ENCODE peak calls at places on chromosomes 7 and 10, in seven cellular contexts. I is GM23338, G is OCI-LY7, A is HCT116, Z is SK-N-SH, R is hepatocyte, M is PC-3. H is an unnamed sample. For H3K9me2, the result is how much of the 10 kb centered on the place peaks cover.

GRCh38 chr10:133475821-133476640 is 22.3 kb downstream of the SCART1 start:
- DNase-seq in I (no peak), G (peak), A (no peak), Z (peak), R (no peak), M (peak), H (no peak)

GRCh38 chr7:157408258-157409101 is 71.7 kb downstream of the DNAJB6 start:
- DNase-seq in I (no peak), G (no peak), A (no peak), Z (peak), R (no peak), M (no peak), H (no peak)

GRCh38 chr7:12801107-12801506 is 113.7 kb downstream of the ARL4A start:
- DNase-seq in I (no peak), G (no peak), A (peak), Z (no peak), R (peak), M (peak), H (peak)

GRCh38 chr7:30491417-30491816 is 12.8 kb upstream of the NOD1 start:
- DNase-seq in I (no peak), G (no peak), A (no peak), Z (no peak), R (no peak), M (no peak), H (no peak)

GRCh38 chr7:66033471-66034385 is 41.9 kb upstream of the ASL start:
- DNase-seq in I (no peak), G (no peak), A (no peak), Z (peak), R (no peak), M (no peak), H (no peak)

GRCh38 chr10:86648706-86649426 is 5.5 kb upstream of the OPN4 start:
- DNase-seq in I (no peak), G (no peak), A (no peak), Z (peak), R (peak), M (peak), H (peak)

GRCh38 chr10:43049081-43049551 is 27.8 kb upstream of the RET start:
- DNase-seq in I (no peak), G (no peak), A (no peak), Z (peak), R (no peak), M (no peak), H (no peak)

GRCh38 chr7:138727336-138728099 is 26.4 kb upstream of the SVOPL start:
- DNase-seq in I (no peak), G (no peak), A (no peak), Z (no peak), R (no peak), M (no peak), H (no peak)

GRCh38 chr7:64878684-64879083 is 24.4 kb upstream of the ZNF273 start:
- DNase-seq in I (no peak), G (no peak), A (no peak), Z (peak), R (no peak), M (no peak), H (no peak)

GRCh38 chr10:916716-917415 is 14.6 kb downstream of the LARP4B start:
- DNase-seq in I (no peak), G (no peak), A (no peak), Z (no peak), R (no peak), M (no peak), H (no peak)
- H3K9me2 ChIP-seq in I (under half), G (under half), A (under half), Z (under half), R (under half), M (under half), H (under half)

GRCh38 chr10:47164800-47165128 is 135.2 kb upstream of the GDF10 start:
- DNase-seq in I (no peak), G (no peak), A (no peak), Z (no peak), R (no peak), M (peak), H (no peak)

GRCh38 chr10:47165168-47165710 is 134.8 kb upstream of the GDF10 start:
- DNase-seq in I (no peak), G (no peak), A (no peak), Z (no peak), R (no peak), M (no peak), H (no peak)

GRCh38 chr10:47164126-47164799 is 135.7 kb upstream of the GDF10 start:
- DNase-seq in I (no peak), G (no peak), A (no peak), Z (no peak), R (no peak), M (peak), H (peak)

GRCh38 chr10:47166405-47166777 is 133.6 kb upstream of the GDF10 start:
- DNase-seq in I (no peak), G (no peak), A (no peak), Z (no peak), R (no peak), M (no peak), H (no peak)

DNA sequence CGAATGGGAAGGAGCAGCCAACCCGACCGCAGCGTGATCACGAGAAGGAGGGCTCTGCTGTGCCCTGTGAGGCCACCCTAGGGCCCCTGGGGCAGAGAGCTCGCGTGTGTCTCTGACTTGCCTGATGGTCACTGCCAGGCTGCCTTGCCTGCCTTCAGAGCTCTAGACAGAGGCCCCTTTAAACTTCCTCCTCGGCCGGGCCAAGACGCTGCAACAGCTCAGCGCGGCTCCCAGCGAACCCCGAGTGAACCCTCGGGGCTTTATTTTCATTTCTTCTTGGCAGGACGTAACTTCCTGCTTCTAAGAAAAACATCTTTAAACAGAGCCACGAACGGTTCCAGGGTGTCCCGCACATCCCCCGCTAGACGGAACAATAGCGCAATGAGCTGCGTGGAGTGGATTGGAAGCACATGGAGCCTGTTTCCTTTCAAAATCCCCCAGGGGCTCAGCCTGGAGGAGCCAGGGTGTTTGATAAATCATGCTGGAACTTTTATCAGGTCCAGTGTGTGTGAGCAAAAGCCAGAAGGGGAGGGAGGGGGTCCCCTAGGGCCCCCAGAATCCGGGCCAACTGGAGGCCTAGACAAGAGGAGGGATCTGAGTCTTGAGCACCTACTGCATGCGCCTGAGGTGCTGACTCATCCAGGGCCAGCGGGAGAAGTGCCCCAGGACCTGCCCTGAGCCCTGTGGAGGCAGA is 134.1 kb upstream of the GDF10 start:
- DNase-seq in I (no peak), G (no peak), A (no peak), Z (no peak), R (peak), M (no peak), H (no peak)
- TF ChIP-seq CTCF in I (no peak), G (no peak), A (no peak), Z (no peak), R (no peak), M (no peak), H (no peak)

DNA sequence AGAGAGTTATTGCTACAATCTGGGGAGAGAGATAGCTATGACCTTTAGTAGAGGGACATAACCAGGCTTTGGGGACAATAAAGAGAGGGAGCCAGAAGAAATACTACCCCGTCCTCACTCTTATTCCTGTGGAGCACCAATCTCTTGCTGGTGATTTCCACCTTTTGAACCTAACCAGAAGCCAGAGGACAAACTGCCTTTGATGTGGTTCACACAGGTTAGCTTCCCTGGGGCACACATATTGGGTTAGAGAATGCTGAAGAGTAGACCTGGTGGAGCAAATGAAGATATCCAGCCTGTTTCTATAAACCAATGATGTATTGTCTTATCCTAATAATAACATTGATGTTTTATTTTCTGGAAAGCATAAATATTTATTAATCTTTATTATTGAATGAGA is 399.3 kb downstream of the HTR7 start:
- DNase-seq in I (no peak), G (no peak), A (no peak), Z (no peak), R (no peak), M (no peak), H (no peak)
- H3K9me2 ChIP-seq in I (under half), G (under half), A (under half), Z (under half), R (under half), M (under half), H (under half)

DNA sequence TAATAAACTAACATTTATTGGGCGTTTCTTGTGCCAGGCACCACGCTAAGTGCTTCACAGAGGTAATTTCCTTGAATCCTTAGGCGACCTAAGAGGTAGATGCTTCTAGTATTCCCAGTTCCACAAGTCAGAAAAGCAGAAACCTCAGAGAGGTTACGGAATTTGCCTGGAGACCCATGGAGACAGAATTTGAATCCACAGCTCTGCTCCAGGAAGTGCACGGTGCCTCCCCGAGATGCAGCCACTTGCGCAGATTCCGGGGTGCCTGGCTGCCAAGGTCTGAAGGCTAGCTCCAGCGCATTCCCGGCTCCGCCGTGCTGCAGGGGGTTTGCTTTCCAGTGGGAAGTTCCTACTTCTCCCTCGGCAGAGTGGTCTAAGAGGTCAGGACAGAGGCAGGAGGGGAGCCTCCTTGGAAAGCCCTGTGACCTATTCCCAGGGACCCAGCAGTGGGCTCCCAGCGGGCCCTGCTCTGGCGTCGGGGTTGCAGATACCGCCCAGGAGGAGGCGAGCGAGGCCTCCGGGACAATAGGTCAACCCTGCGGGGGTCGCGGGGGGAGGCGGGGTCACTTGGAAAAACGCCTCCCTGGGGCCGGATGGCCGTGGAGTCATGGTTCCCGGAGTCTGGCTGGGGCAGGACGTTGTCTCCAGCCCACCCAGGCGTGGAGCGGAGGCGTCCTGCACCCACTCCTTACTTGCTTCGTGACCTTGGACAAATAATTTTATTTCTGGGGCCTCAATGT is 10.1 kb upstream of the NKX2-3 start:
- DNase-seq in I (peak), G (no peak), A (no peak), Z (peak), R (no peak), M (no peak), H (no peak)
- TF ChIP-seq CTCF in I (peak), G (no peak), A (no peak), Z (no peak), R (no peak), M (no peak), H (no peak)